ENCODE peak calls at places on chromosomes 3 and 15, in eight cellular contexts. H, S, B, M, O, I, G and Z are unnamed samples.
A peak's percentile ranks its signal among the peaks of the same experiment; 100 is the strongest.

GRCh38 chr3:30493912-30494311 is 112.5 kb upstream of the TGFBR2 start:
- DNase-seq in H (no peak), S (no peak), B (no peak), M (no peak), O (peak; percentile 29), I (no peak), G (no peak), Z (no peak)

GRCh38 chr3:69761896-69762789 is 22.9 kb downstream of the MITF start:
- DNase-seq in H (no peak), S (no peak), B (no peak), M (no peak), O (peak; percentile 45), I (no peak), G (no peak), Z (no peak)

GRCh38 chr15:78868366-78868765 is 4.3 kb upstream of the MORF4L1 start:
- DNase-seq in H (no peak), S (no peak), B (no peak), M (no peak), O (no peak), I (no peak), G (no peak), Z (no peak)

GRCh38 chr3:38205472-38205805 is 40.1 kb downstream of the OXSR1 start:
- DNase-seq in H (no peak), S (no peak), B (no peak), M (peak; percentile 30), O (no peak), I (no peak), G (no peak), Z (peak; percentile 39)

GRCh38 chr3:150404023-150404422 is 4.1 kb upstream of the TSC22D2 start:
- DNase-seq in H (no peak), S (no peak), B (no peak), M (no peak), O (no peak), I (no peak), G (no peak), Z (no peak)

GRCh38 chr3:12449889-12450682 is 34.2 kb upstream of the TSEN2 start:
- DNase-seq in H (no peak), S (no peak), B (no peak), M (no peak), O (no peak), I (no peak), G (no peak), Z (no peak)

GRCh38 chr3:9349321-9350117 is 13.3 kb upstream of the THUMPD3 start:
- DNase-seq in H (no peak), S (no peak), B (no peak), M (no peak), O (peak; percentile 55), I (peak; percentile 32), G (no peak), Z (no peak)

GRCh38 chr15:27770086-27770607 is 329.0 kb downstream of the OCA2 start:
- DNase-seq in H (no peak), S (no peak), B (no peak), M (no peak), O (no peak), I (no peak), G (no peak), Z (no peak)

GRCh38 chr15:84783493-84784251 is 33.5 kb upstream of the ALPK3 start:
- DNase-seq in H (no peak), S (no peak), B (no peak), M (no peak), O (no peak), I (no peak), G (no peak), Z (peak; percentile 42)

GRCh38 chr3:181913254-181913653 is 201.5 kb downstream of the SOX2 start:
- DNase-seq in H (no peak), S (no peak), B (no peak), M (no peak), O (no peak), I (no peak), G (no peak), Z (no peak)

GRCh38 chr15:48426047-48426446 is 94.8 kb downstream of the DUT start:
- DNase-seq in H (no peak), S (no peak), B (no peak), M (no peak), O (no peak), I (no peak), G (no peak), Z (no peak)

GRCh38 chr15:59550961-59551360 is 60.6 kb upstream of the GCNT3 start:
- DNase-seq in H (no peak), S (no peak), B (no peak), M (no peak), O (no peak), I (no peak), G (no peak), Z (no peak)

GRCh38 chr3:71066849-71067261 is 516.7 kb downstream of the FOXP1 start:
- DNase-seq in H (no peak), S (no peak), B (no peak), M (peak; percentile 65), O (peak; percentile 48), I (peak; percentile 60), G (peak; percentile 30), Z (peak; percentile 71)

GRCh38 chr3:72111265-72111972 is 326.5 kb upstream of the PROK2 start:
- DNase-seq in H (no peak), S (no peak), B (no peak), M (no peak), O (no peak), I (no peak), G (no peak), Z (no peak)

GRCh38 chr3:150296123-150296750 is 111.9 kb upstream of the TSC22D2 start:
- DNase-seq in H (no peak), S (no peak), B (no peak), M (no peak), O (no peak), I (no peak), G (no peak), Z (no peak)

GRCh38 chr3:45272411-45272810 is 46.3 kb upstream of the TMEM158 start:
- DNase-seq in H (no peak), S (no peak), B (no peak), M (no peak), O (no peak), I (no peak), G (no peak), Z (no peak)

GRCh38 chr3:141646760-141647561 is 91.1 kb upstream of the RNF7 start:
- DNase-seq in H (no peak), S (no peak), B (no peak), M (no peak), O (peak; percentile 51), I (peak; percentile 90), G (no peak), Z (no peak)

GRCh38 chr3:166570136-166570535 is 732.9 kb upstream of the BCHE start:
- DNase-seq in H (no peak), S (no peak), B (no peak), M (no peak), O (no peak), I (no peak), G (no peak), Z (no peak)

GRCh38 chr3:161163297-161163696 is 57.8 kb upstream of the NMD3 start:
- DNase-seq in H (no peak), S (no peak), B (no peak), M (no peak), O (peak; percentile 35), I (peak; percentile 47), G (no peak), Z (no peak)

GRCh38 chr15:80588801-80589200 is 106.3 kb upstream of the ABHD17C start:
- DNase-seq in H (no peak), S (no peak), B (no peak), M (no peak), O (peak; percentile 74), I (no peak), G (no peak), Z (no peak)

GRCh38 chr15:83559310-83559966 is 94.5 kb upstream of the ADAMTSL3 start:
- DNase-seq in H (no peak), S (no peak), B (peak; percentile 1), M (peak; percentile 38), O (peak; percentile 84), I (peak; percentile 85), G (no peak), Z (peak; percentile 69)

GRCh38 chr15:55289011-55289572 is 521 bp downstream of the RAB27A start:
- DNase-seq in H (peak; percentile 12), S (no peak), B (no peak), M (peak; percentile 43), O (peak; percentile 58), I (no peak), G (peak; percentile 21), Z (peak; percentile 55)

GRCh38 chr3:126261037-126261436 is 80.7 kb upstream of the ALDH1L1 start:
- DNase-seq in H (no peak), S (no peak), B (no peak), M (no peak), O (peak; percentile 82), I (peak; percentile 64), G (no peak), Z (peak; percentile 15)

GRCh38 chr3:11605398-11605797 is 38.3 kb downstream of the VGLL4 start:
- DNase-seq in H (no peak), S (no peak), B (no peak), M (no peak), O (no peak), I (no peak), G (no peak), Z (no peak)

GRCh38 chr15:88624156-88624970 is 3.2 kb downstream of the AEN start:
- DNase-seq in H (no peak), S (no peak), B (no peak), M (no peak), O (no peak), I (peak; percentile 74), G (no peak), Z (peak; percentile 52)

GRCh38 chr3:17740703-17741102 is 1.7 kb downstream of the TBC1D5 start:
- DNase-seq in H (no peak), S (no peak), B (no peak), M (no peak), O (no peak), I (peak; percentile 64), G (no peak), Z (no peak)

GRCh38 chr15:75360856-75361255 is 7.6 kb downstream of the MAN2C1 start:
- DNase-seq in H (no peak), S (no peak), B (no peak), M (no peak), O (no peak), I (no peak), G (no peak), Z (no peak)

GRCh38 chr3:50436063-50436674 is 67.3 kb downstream of the CACNA2D2 start:
- DNase-seq in H (peak; percentile 72), S (no peak), B (peak; percentile 20), M (peak; percentile 83), O (peak; percentile 86), I (peak; percentile 69), G (peak; percentile 49), Z (peak; percentile 85)